ENCODE peak calls at places on chromosome 6, in eight cellular contexts. V is small intestine; B is ACHN; N is adipocyte; J is activated gamma-delta T cell treated with Interleukin-2 at 50 U/mL for 16 hours; D is activated CD8-positive, alpha-beta memory T cell treated with anti-CD3 and anti-CD28 coated beads for 4 hours; K is stimulated activated naive B cell treated with anti-CD40 and anti-IgM and Interleukin-4, amounts not matched to agents 10 μg/mL and 1 μg/mL and 100 μg/mL, for 72 hours; C is HS-27A. I is an unnamed sample.

GRCh38 chr6:3771407-3772011 is 20.0 kb upstream of the PXDC1 start:
- DNase-seq in V (no peak), C (no peak), J (no peak), D (no peak), N (no peak), K (no peak), B (no peak), I (no peak)

GRCh38 chr6:46948699-46949098 is 27.0 kb upstream of the ADGRF5 start:
- DNase-seq in J (no peak), N (no peak), D (no peak), V (no peak), B (no peak), K (no peak), C (no peak), I (no peak)

GRCh38 chr6:163667372-163668060 is 253.0 kb downstream of the QKI start:
- DNase-seq in B (no peak), K (peak; percentile 78), C (no peak), V (peak; percentile 2), D (no peak), N (peak; percentile 14), J (no peak), I (peak; percentile 78)

GRCh38 chr6:41370488-41371111 is 35.2 kb downstream of the NCR2 start:
- DNase-seq in K (no peak), V (no peak), C (no peak), J (no peak), D (no peak), N (no peak), B (no peak), I (no peak)

GRCh38 chr6:109316909-109317308 is 65.4 kb downstream of the CD164 start:
- DNase-seq in B (no peak), C (no peak), J (no peak), V (peak; percentile 36), N (no peak), K (no peak), D (no peak), I (no peak)

GRCh38 chr6:75203721-75204120 is 2.1 kb downstream of the COL12A1 start:
- DNase-seq in B (no peak), N (peak; percentile 54), D (no peak), C (no peak), J (no peak), V (no peak), K (no peak), I (no peak)

GRCh38 chr6:28152531-28152930 is 10.8 kb downstream of the ZKSCAN8 start:
- DNase-seq in B (no peak), K (no peak), J (no peak), D (no peak), V (no peak), N (no peak), C (no peak), I (no peak)

GRCh38 chr6:54892831-54893230 is 46.3 kb downstream of the FAM83B start:
- DNase-seq in V (no peak), D (no peak), K (no peak), C (no peak), N (peak; percentile 7), J (no peak), B (peak; percentile 6), I (no peak)

GRCh38 chr6:146914563-146915483 is 289.4 kb upstream of the STXBP5 start:
- DNase-seq in K (no peak), B (peak; percentile 93), J (no peak), C (peak; percentile 94), D (no peak), V (peak; percentile 33), N (peak; percentile 93), I (no peak)

GRCh38 chr6:5094327-5094726 is 9.2 kb downstream of the PPP1R3G start:
- DNase-seq in B (peak; percentile 29), N (peak; percentile 95), D (no peak), J (no peak), C (peak; percentile 41), V (no peak), K (no peak), I (no peak)

GRCh38 chr6:109894181-109894580 is 83.9 kb upstream of the GPR6 start:
- DNase-seq in B (no peak), C (no peak), K (peak; percentile 58), J (no peak), D (no peak), V (no peak), N (no peak), I (no peak)

GRCh38 chr6:135796884-135797283 is 54.6 kb upstream of the PDE7B start:
- DNase-seq in J (no peak), N (no peak), D (no peak), K (no peak), C (no peak), V (no peak), B (no peak), I (no peak)

GRCh38 chr6:169998457-169998856 is 247.0 kb downstream of the ERMARD start:
- DNase-seq in V (no peak), D (no peak), J (no peak), K (no peak), C (no peak), N (no peak), B (no peak), I (no peak)

GRCh38 chr6:74409447-74409846 is 713.4 kb downstream of the CD109 start:
- DNase-seq in N (peak; percentile 85), B (peak; percentile 18), K (no peak), V (peak; percentile 35), D (no peak), C (peak; percentile 4), J (no peak), I (no peak)

GRCh38 chr6:16057411-16057810 is 71.5 kb upstream of the MYLIP start:
- DNase-seq in N (no peak), D (no peak), J (no peak), V (no peak), C (no peak), K (no peak), B (no peak), I (no peak)

GRCh38 chr6:4573958-4574481 is 202.2 kb upstream of the CDYL start:
- DNase-seq in D (no peak), B (no peak), N (peak; percentile 76), J (no peak), V (no peak), K (no peak), C (no peak), I (no peak)

GRCh38 chr6:134178230-134179044 is 126.0 kb upstream of the SLC2A12 start:
- DNase-seq in C (peak; percentile 95), B (peak; percentile 91), J (peak; percentile 82), V (peak; percentile 96), D (peak; percentile 64), N (peak; percentile 97), K (peak; percentile 26), I (no peak)

GRCh38 chr6:163565140-163565539 is 150.6 kb downstream of the QKI start:
- DNase-seq in K (no peak), V (no peak), D (no peak), N (no peak), C (no peak), B (no peak), J (no peak), I (no peak)

GRCh38 chr6:6912841-6913240 is 194.9 kb upstream of the RREB1 start:
- DNase-seq in D (no peak), J (no peak), N (no peak), B (no peak), C (no peak), K (no peak), V (no peak), I (no peak)

GRCh38 chr6:13012977-13013680 is 296.6 kb downstream of the PHACTR1 start:
- DNase-seq in V (peak; percentile 8), J (peak; percentile 15), B (no peak), C (no peak), K (peak; percentile 1), D (no peak), N (no peak), I (no peak)

GRCh38 chr6:37257634-37258404 is at the start of the genes TBC1D22B and TMEM217:
- DNase-seq in K (peak; percentile 95), V (peak; percentile 98), N (peak; percentile 98), B (peak; percentile 95), D (peak; percentile 89), C (peak; percentile 78), J (peak; percentile 94), I (peak; percentile 95)

GRCh38 chr6:168370310-168370991 is 50.9 kb upstream of the DACT2 start:
- DNase-seq in N (no peak), B (peak; percentile 44), K (peak; percentile 7), V (peak; percentile 63), D (peak; percentile 23), C (no peak), J (peak; percentile 59), I (peak; percentile 70)

GRCh38 chr6:141513830-141514229 is 618.9 kb upstream of the GJE1 start:
- DNase-seq in B (peak; percentile 20), K (no peak), C (no peak), D (no peak), J (no peak), N (peak; percentile 34), V (peak; percentile 1), I (no peak)

I was measured in GM19239.